ENCODE peak calls at places on chromosome 1, in four cellular contexts. E, G, W and M are unnamed samples.

GRCh38 chr1:109904105-109904817 is 6.4 kb upstream of the CSF1 start:
- DNase-seq in E (peak; percentile 31), G (no peak), W (no peak), M (no peak)

GRCh38 chr1:224182866-224183590 is at the start of gene DEGS1:
- DNase-seq in E (peak; percentile 72), G (peak; percentile 99), W (peak; percentile 99), M (no peak)

GRCh38 chr1:170204121-170204520 is 58.4 kb downstream of the NTMT2 start:
- DNase-seq in E (no peak), G (no peak), W (no peak), M (no peak)

GRCh38 chr1:67831850-67832513 is 1.3 kb downstream of the GNG12 start:
- DNase-seq in E (no peak), G (peak; percentile 43), W (peak; percentile 75), M (no peak)

GRCh38 chr1:234781241-234782056 is 171.5 kb upstream of the IRF2BP2 start:
- DNase-seq in E (peak; percentile 57), G (peak; percentile 63), W (no peak), M (no peak)

GRCh38 chr1:151311589-151312331 is 15.5 kb downstream of the PI4KB start:
- DNase-seq in E (peak; percentile 82), G (peak; percentile 95), W (peak; percentile 30), M (no peak)

GRCh38 chr1:45793942-45794604 is 9.3 kb upstream of the MAST2 start:
- DNase-seq in E (peak; percentile 32), G (no peak), W (no peak), M (no peak)

GRCh38 chr1:39205781-39206464 is 1.4 kb downstream of the MACF1 start:
- DNase-seq in E (no peak), G (no peak), W (no peak), M (no peak)

GRCh38 chr1:44847786-44848185 is 4.7 kb upstream of the PTCH2 start:
- DNase-seq in E (no peak), G (no peak), W (no peak), M (no peak)

GRCh38 chr1:25979210-25979609 is 18.7 kb downstream of the PAFAH2 start:
- DNase-seq in E (no peak), G (no peak), W (no peak), M (no peak)

GRCh38 chr1:173669491-173669941 is at the start of gene ANKRD45:
- DNase-seq in E (no peak), G (no peak), W (peak; percentile 83), M (no peak)

GRCh38 chr1:169487561-169487960 is 1.8 kb upstream of the SLC19A2 start:
- DNase-seq in E (no peak), G (no peak), W (no peak), M (no peak)

GRCh38 chr1:236535656-236536293 is 12.0 kb downstream of the LGALS8 start:
- DNase-seq in E (no peak), G (no peak), W (peak; percentile 57), M (no peak)

GRCh38 chr1:174036204-174036603 is 14.0 kb upstream of the RC3H1 start:
- DNase-seq in E (no peak), G (no peak), W (no peak), M (no peak)

GRCh38 chr1:55623339-55623738 is 408.2 kb upstream of the USP24 start:
- DNase-seq in E (no peak), G (no peak), W (no peak), M (no peak)

GRCh38 chr1:178941849-178942248 is 71.0 kb upstream of the ANGPTL1 start:
- DNase-seq in E (no peak), G (no peak), W (no peak), M (no peak)

GRCh38 chr1:231676487-231676886 is 49.9 kb downstream of the DISC1 start:
- DNase-seq in E (no peak), G (no peak), W (no peak), M (no peak)

GRCh38 chr1:100950776-100951175 is 54.9 kb downstream of the SLC30A7 start:
- DNase-seq in E (no peak), G (no peak), W (no peak), M (no peak)

GRCh38 chr1:78177708-78178270 is 132.0 kb downstream of the GIPC2 start:
- DNase-seq in E (no peak), G (no peak), W (no peak), M (no peak)

GRCh38 chr1:14836426-14837140 is 238.1 kb downstream of the KAZN start:
- DNase-seq in E (no peak), G (no peak), W (no peak), M (no peak)

GRCh38 chr1:11839727-11840705 is 7.6 kb downstream of the NPPA start:
- DNase-seq in E (no peak), G (no peak), W (no peak), M (no peak)

GRCh38 chr1:36400825-36401601 is 3.3 kb upstream of the LSM10 start:
- DNase-seq in E (peak; percentile 93), G (peak; percentile 86), W (no peak), M (no peak)

GRCh38 chr1:119885903-119886783 is 10.2 kb downstream of the ADAM30 start:
- DNase-seq in E (peak; percentile 37), G (peak; percentile 64), W (peak; percentile 53), M (no peak)

GRCh38 chr1:150066838-150067183 is 765 bp upstream of the VPS45 start:
- DNase-seq in E (no peak), G (peak; percentile 41), W (no peak), M (peak; percentile 12)

GRCh38 chr1:229012823-229013222 is 258.1 kb upstream of the RAB4A start:
- DNase-seq in E (no peak), G (no peak), W (no peak), M (no peak)

GRCh38 chr1:208524920-208525319 is 280.7 kb upstream of the PLXNA2 start:
- DNase-seq in E (no peak), G (no peak), W (no peak), M (no peak)

GRCh38 chr1:238099871-238100270 is 209.1 kb upstream of the ZP4 start:
- DNase-seq in E (no peak), G (no peak), W (no peak), M (no peak)

GRCh38 chr1:218164111-218164929 is 120.8 kb upstream of the RRP15 start:
- DNase-seq in E (peak; percentile 18), G (no peak), W (peak; percentile 76), M (no peak)

GRCh38 chr1:191022856-191023255 is 545.2 kb upstream of the BRINP3 start:
- DNase-seq in E (no peak), G (no peak), W (no peak), M (no peak)

GRCh38 chr1:98086796-98087195 is 166.0 kb upstream of the DPYD start:
- DNase-seq in E (peak; percentile 56), G (no peak), W (no peak), M (no peak)
- TF ChIP-seq NFIC in E (no peak), G (no peak), W (peak; percentile 40), M (no peak)

DNA sequence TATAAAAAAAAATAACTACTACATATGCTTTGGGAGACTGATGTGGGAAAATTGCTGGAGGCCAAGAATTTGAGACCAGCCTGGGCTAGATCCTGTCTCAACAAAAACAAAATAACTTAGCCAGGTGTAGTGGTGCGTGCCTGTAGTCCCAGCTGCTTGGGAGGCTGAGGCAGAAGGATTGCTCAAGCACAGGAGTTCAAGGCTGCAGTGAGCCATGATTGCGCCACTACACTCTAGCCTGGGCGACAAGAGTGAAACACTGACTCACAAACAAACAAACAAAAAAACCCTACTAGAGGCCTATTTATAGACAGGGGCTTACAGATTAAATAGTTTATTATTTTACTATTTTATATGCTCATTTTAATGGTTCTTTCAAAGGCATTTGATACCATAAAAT is 80.0 kb downstream of the LHX4 start:
- DNase-seq in E (peak; percentile 52), G (no peak), W (no peak), M (no peak)
- TF ChIP-seq NFIC in E (no peak), G (no peak), W (no peak), M (no peak)

DNA sequence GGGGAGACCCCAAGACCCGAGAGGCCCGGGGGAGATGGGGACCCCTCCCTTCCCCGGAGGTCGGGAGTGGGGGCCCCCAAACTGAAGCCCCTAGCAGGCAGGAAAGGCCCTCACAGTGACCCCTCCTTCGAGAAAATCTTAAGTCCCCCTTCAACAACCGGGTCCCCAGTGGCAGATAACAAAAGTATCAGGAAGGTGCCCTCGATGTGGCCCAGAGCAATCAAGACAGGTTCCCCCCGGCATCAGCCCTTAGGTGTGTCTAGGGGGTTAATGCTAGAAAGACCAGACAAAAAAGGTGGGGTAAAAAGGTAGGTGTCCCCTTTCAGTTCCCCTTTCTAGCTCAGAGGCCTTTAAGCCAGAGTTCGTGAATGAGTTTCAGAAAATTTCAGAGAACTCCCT is 282 bp upstream of the ECE1 start:
- DNase-seq in E (no peak), G (no peak), W (no peak), M (peak; percentile 43)
- TF ChIP-seq NFIC in E (no peak), G (no peak), W (no peak), M (peak; percentile 44)

DNA sequence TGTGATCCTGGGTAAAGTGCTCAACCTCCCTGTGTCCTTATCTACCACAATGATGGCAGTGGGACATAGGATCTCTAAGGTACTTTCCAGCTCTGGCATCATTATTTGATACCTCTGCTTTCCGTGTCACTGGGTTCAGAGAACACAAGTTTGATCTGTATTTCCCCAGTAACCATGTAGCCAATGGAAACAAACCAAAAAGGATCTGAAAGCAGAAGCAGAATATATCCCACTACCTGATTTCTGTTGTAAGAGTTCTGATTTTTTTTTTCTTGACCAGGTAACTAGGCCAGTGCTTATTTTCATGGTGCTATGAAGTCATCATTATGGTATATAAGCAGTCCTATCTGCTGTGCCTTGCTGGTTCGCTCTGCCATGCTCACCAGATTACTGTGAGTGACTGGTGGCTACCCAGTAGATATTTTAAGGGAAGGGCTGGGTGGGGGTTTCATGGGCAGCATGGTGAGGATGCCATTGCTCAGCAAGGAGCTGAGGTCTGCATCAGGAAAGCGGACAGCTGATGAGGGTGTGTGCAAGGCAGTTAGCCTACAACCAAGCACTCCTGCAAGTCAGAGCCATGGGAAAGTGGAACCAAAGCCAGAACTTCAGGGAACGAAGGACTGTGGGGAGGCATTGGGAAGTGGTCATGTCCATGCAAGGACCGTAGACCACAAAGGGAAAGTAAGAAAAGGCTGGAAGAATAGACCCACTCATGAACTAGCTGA is 104.9 kb upstream of the EDEM3 start:
- DNase-seq in E (no peak), G (no peak), W (no peak), M (no peak)
- TF ChIP-seq NFIC in E (no peak), G (no peak), W (no peak), M (no peak)

GRCh38 chr1:2238361-2239055 is 10.4 kb downstream of the SKI start:
- DNase-seq in E (no peak), G (no peak), W (no peak), M (no peak)

GRCh38 chr1:2239384-2239985 is 11.4 kb downstream of the SKI start:
- DNase-seq in E (no peak), G (no peak), W (no peak), M (no peak)

GRCh38 chr1:2241820-2242219 is 13.7 kb downstream of the SKI start:
- DNase-seq in E (no peak), G (no peak), W (no peak), M (no peak)

GRCh38 chr1:2242814-2243725 is 15.0 kb downstream of the SKI start:
- DNase-seq in E (no peak), G (no peak), W (no peak), M (no peak)

GRCh38 chr1:2240251-2241156 is 12.4 kb downstream of the SKI start:
- DNase-seq in E (no peak), G (no peak), W (peak; percentile 73), M (no peak)
- TF ChIP-seq NFIC in E (no peak), G (peak; percentile 52), W (no peak), M (no peak)